ENCODE peak calls at places on chromosome 19, in seven cellular contexts. One of them, this sample, is unnamed.

GRCh38 chr19:2820112-2820702 is 539 bp downstream of the ZNF554 start:
- DNase-seq in mammary epithelial cell: no peak
- DNase-seq in aorta: no peak
- DNase-seq in left lung: no peak
- DNase-seq in lung: no peak
- DNase-seq in cardiac muscle cell: peak; percentile 52
- DNase-seq in Caco-2: no peak
- DNase-seq in this sample: no peak

GRCh38 chr19:10583021-10583776 is 3.9 kb downstream of the AP1M2 start:
- DNase-seq in cardiac muscle cell: no peak
- DNase-seq in left lung: peak; percentile 11
- DNase-seq in mammary epithelial cell: no peak
- DNase-seq in aorta: no peak
- DNase-seq in Caco-2: no peak
- DNase-seq in lung: no peak
- DNase-seq in this sample: no peak

GRCh38 chr19:45526143-45526542 is 18.9 kb downstream of the VASP start:
- DNase-seq in cardiac muscle cell: peak; percentile 86
- DNase-seq in mammary epithelial cell: peak; percentile 55
- DNase-seq in lung: peak; percentile 71
- DNase-seq in Caco-2: peak; percentile 92
- DNase-seq in aorta: no peak
- DNase-seq in left lung: peak; percentile 85
- DNase-seq in this sample: peak; percentile 83

GRCh38 chr19:31570718-31571117 is 221.5 kb upstream of the TSHZ3 start:
- DNase-seq in mammary epithelial cell: no peak
- DNase-seq in aorta: no peak
- DNase-seq in lung: no peak
- DNase-seq in Caco-2: no peak
- DNase-seq in cardiac muscle cell: no peak
- DNase-seq in left lung: no peak
- DNase-seq in this sample: no peak

GRCh38 chr19:42081584-42082258 is 5.8 kb downstream of the ZNF574 start:
- DNase-seq in cardiac muscle cell: no peak
- DNase-seq in lung: no peak
- DNase-seq in mammary epithelial cell: no peak
- DNase-seq in left lung: no peak
- DNase-seq in Caco-2: peak; percentile 67
- DNase-seq in aorta: no peak
- DNase-seq in this sample: peak; percentile 56

GRCh38 chr19:24166055-24166454 is 79.1 kb downstream of the ZNF254 start:
- DNase-seq in lung: no peak
- DNase-seq in mammary epithelial cell: no peak
- DNase-seq in left lung: no peak
- DNase-seq in Caco-2: no peak
- DNase-seq in aorta: no peak
- DNase-seq in cardiac muscle cell: no peak
- DNase-seq in this sample: peak; percentile 27

GRCh38 chr19:10523135-10523636 is 5.9 kb upstream of the S1PR5 start:
- DNase-seq in left lung: no peak
- DNase-seq in lung: no peak
- DNase-seq in mammary epithelial cell: no peak
- DNase-seq in Caco-2: no peak
- DNase-seq in aorta: no peak
- DNase-seq in cardiac muscle cell: no peak
- DNase-seq in this sample: no peak

GRCh38 chr19:13099073-13099999 is 3.3 kb downstream of the LYL1 start:
- DNase-seq in cardiac muscle cell: no peak
- DNase-seq in mammary epithelial cell: no peak
- DNase-seq in lung: peak; percentile 76
- DNase-seq in aorta: peak; percentile 88
- DNase-seq in left lung: peak; percentile 96
- DNase-seq in Caco-2: no peak
- DNase-seq in this sample: peak; percentile 73

GRCh38 chr19:31595521-31595920 is 246.3 kb upstream of the TSHZ3 start:
- DNase-seq in cardiac muscle cell: no peak
- DNase-seq in aorta: no peak
- DNase-seq in mammary epithelial cell: no peak
- DNase-seq in lung: no peak
- DNase-seq in Caco-2: no peak
- DNase-seq in left lung: no peak
- DNase-seq in this sample: no peak

GRCh38 chr19:30216453-30216852 is 155.7 kb upstream of the ZNF536 start:
- DNase-seq in left lung: no peak
- DNase-seq in aorta: no peak
- DNase-seq in cardiac muscle cell: no peak
- DNase-seq in lung: no peak
- DNase-seq in Caco-2: no peak
- DNase-seq in mammary epithelial cell: no peak
- DNase-seq in this sample: no peak

GRCh38 chr19:29259867-29260281 is 46.9 kb upstream of the UQCRFS1 start:
- DNase-seq in aorta: no peak
- DNase-seq in Caco-2: no peak
- DNase-seq in lung: no peak
- DNase-seq in left lung: no peak
- DNase-seq in mammary epithelial cell: no peak
- DNase-seq in cardiac muscle cell: peak; percentile 70
- DNase-seq in this sample: no peak

GRCh38 chr19:6739884-6740588 is 556 bp downstream of the TRIP10 start:
- DNase-seq in Caco-2: no peak
- DNase-seq in cardiac muscle cell: peak; percentile 75
- DNase-seq in lung: no peak
- DNase-seq in mammary epithelial cell: peak; percentile 23
- DNase-seq in aorta: no peak
- DNase-seq in left lung: peak; percentile 85
- DNase-seq in this sample: no peak

DNA sequence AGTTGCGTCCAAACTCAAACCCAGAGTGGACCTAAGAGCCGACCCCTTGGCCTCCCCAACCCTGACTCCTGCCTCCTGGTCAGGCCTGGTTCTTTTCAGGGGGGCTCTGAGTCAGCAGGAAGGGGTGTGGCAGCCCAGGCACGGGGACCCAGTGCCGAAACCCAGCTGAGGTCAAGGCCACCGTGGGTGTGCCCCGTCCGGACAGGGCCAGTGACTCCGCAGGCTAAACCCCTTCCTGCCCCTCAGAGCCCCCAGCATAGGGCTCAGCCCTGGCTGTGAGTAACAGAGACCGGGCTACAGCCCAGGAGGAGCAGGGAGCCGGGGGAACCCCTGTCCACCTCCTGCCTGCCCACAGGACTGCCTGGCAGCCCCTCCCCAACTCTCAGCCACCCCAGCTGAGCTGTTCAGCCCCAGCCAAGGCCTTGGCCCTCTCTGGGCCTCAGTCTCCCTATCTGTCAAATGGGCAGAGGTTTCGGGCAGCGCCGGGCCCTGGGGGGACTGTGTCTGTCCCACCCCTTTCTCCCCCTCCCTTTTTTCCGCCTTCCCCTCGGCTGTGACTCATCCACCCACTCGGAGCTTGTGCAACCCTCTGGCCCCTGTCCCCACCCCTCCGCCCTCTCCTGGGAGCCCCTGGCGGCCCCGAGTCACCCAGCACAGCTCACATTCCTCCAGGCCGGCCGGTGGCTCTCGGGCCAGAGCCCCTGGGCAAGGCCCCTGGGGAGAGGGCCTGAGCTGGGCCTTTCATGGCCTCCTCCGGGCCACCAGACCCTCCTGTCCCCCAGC is 8.6 kb downstream of the ZBTB7A start:
- DNase-seq in lung: peak; percentile 92
- DNase-seq in Caco-2: peak; percentile 74
- DNase-seq in aorta: peak; percentile 97
- DNase-seq in mammary epithelial cell: peak; percentile 87
- DNase-seq in cardiac muscle cell: no peak
- DNase-seq in left lung: peak; percentile 95
- DNase-seq in this sample: peak; percentile 87
- H3K4me3 ChIP-seq in lung: no peak overlapping the region
- H3K4me3 ChIP-seq in Caco-2: no peak overlapping the region
- H3K4me3 ChIP-seq in aorta: no peak overlapping the region
- H3K4me3 ChIP-seq in mammary epithelial cell: no peak overlapping the region
- H3K4me3 ChIP-seq in cardiac muscle cell: no peak overlapping the region
- H3K4me3 ChIP-seq in left lung: peak overlapping the region; percentile 93
- H3K4me3 ChIP-seq in this sample: peak overlapping the region; percentile 4

GRCh38 chr19:37845932-37846331 is 60.5 kb downstream of the WDR87 start:
- DNase-seq in Caco-2: no peak
- DNase-seq in lung: no peak
- DNase-seq in aorta: no peak
- DNase-seq in mammary epithelial cell: no peak
- DNase-seq in cardiac muscle cell: no peak
- DNase-seq in left lung: no peak
- DNase-seq in this sample: no peak
- H3K4me3 ChIP-seq in Caco-2: no peak overlapping the region
- H3K4me3 ChIP-seq in lung: no peak overlapping the region
- H3K4me3 ChIP-seq in aorta: no peak overlapping the region
- H3K4me3 ChIP-seq in mammary epithelial cell: no peak overlapping the region
- H3K4me3 ChIP-seq in cardiac muscle cell: no peak overlapping the region
- H3K4me3 ChIP-seq in left lung: no peak overlapping the region
- H3K4me3 ChIP-seq in this sample: no peak overlapping the region

GRCh38 chr19:56765107-56765506 is 75.4 kb downstream of the PEG3 start:
- DNase-seq in cardiac muscle cell: no peak
- DNase-seq in left lung: peak; percentile 82
- DNase-seq in aorta: peak; percentile 89
- DNase-seq in lung: peak; percentile 55
- DNase-seq in mammary epithelial cell: no peak
- DNase-seq in Caco-2: no peak
- DNase-seq in this sample: peak; percentile 17

GRCh38 chr19:56764296-56764695 is 76.2 kb downstream of the PEG3 start:
- DNase-seq in lung: no peak
- DNase-seq in cardiac muscle cell: no peak
- DNase-seq in Caco-2: no peak
- DNase-seq in mammary epithelial cell: no peak
- DNase-seq in left lung: no peak
- DNase-seq in aorta: no peak
- DNase-seq in this sample: no peak

GRCh38 chr19:56760842-56761241 is 79.7 kb downstream of the PEG3 start:
- DNase-seq in cardiac muscle cell: no peak
- DNase-seq in left lung: no peak
- DNase-seq in Caco-2: no peak
- DNase-seq in lung: no peak
- DNase-seq in mammary epithelial cell: no peak
- DNase-seq in aorta: no peak
- DNase-seq in this sample: no peak

DNA sequence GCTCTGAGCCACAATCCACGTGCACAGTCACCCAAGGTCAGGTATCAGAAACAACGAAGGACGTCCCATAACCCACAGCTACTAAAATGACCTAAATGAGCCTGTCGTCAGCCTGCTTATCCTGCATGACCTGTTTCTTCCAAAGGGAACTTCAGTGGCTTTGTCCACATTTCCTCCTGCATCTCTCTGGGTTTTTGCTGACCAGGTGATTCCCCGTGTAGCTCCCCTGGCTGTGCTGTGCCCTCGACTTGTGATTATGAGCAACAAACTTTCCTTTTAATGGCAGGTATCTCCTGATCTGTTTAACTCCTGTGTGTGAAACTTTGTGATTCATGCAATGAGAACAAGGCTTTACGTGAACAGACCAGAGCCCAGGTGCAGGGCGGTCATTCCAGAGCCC is 81.0 kb downstream of the PEG3 start:
- DNase-seq in lung: no peak
- DNase-seq in cardiac muscle cell: no peak
- DNase-seq in Caco-2: no peak
- DNase-seq in mammary epithelial cell: no peak
- DNase-seq in left lung: no peak
- DNase-seq in aorta: no peak
- DNase-seq in this sample: no peak
- H3K4me3 ChIP-seq in lung: no peak overlapping the region
- H3K4me3 ChIP-seq in cardiac muscle cell: no peak overlapping the region
- H3K4me3 ChIP-seq in Caco-2: no peak overlapping the region
- H3K4me3 ChIP-seq in mammary epithelial cell: no peak overlapping the region
- H3K4me3 ChIP-seq in left lung: no peak overlapping the region
- H3K4me3 ChIP-seq in aorta: no peak overlapping the region
- H3K4me3 ChIP-seq in this sample: no peak overlapping the region

GRCh38 chr19:1752757-1753728 is at the start of gene ONECUT3:
- DNase-seq in cardiac muscle cell: no peak
- DNase-seq in lung: no peak
- DNase-seq in Caco-2: no peak
- DNase-seq in left lung: no peak
- DNase-seq in aorta: no peak
- DNase-seq in mammary epithelial cell: no peak
- DNase-seq in this sample: peak; percentile 30

GRCh38 chr19:1752009-1752756 is 1.1 kb upstream of the ONECUT3 start:
- DNase-seq in Caco-2: no peak
- DNase-seq in left lung: peak; percentile 31
- DNase-seq in aorta: no peak
- DNase-seq in cardiac muscle cell: no peak
- DNase-seq in lung: no peak
- DNase-seq in mammary epithelial cell: no peak
- DNase-seq in this sample: no peak

GRCh38 chr19:1754651-1755466 is 1.6 kb downstream of the ONECUT3 start:
- DNase-seq in Caco-2: no peak
- DNase-seq in cardiac muscle cell: no peak
- DNase-seq in mammary epithelial cell: peak; percentile 51
- DNase-seq in aorta: no peak
- DNase-seq in lung: no peak
- DNase-seq in left lung: peak; percentile 72
- DNase-seq in this sample: peak; percentile 38

GRCh38 chr19:1755467-1756155 is 2.3 kb downstream of the ONECUT3 start:
- DNase-seq in aorta: no peak
- DNase-seq in cardiac muscle cell: no peak
- DNase-seq in mammary epithelial cell: no peak
- DNase-seq in lung: no peak
- DNase-seq in Caco-2: no peak
- DNase-seq in left lung: peak; percentile 65
- DNase-seq in this sample: no peak

DNA sequence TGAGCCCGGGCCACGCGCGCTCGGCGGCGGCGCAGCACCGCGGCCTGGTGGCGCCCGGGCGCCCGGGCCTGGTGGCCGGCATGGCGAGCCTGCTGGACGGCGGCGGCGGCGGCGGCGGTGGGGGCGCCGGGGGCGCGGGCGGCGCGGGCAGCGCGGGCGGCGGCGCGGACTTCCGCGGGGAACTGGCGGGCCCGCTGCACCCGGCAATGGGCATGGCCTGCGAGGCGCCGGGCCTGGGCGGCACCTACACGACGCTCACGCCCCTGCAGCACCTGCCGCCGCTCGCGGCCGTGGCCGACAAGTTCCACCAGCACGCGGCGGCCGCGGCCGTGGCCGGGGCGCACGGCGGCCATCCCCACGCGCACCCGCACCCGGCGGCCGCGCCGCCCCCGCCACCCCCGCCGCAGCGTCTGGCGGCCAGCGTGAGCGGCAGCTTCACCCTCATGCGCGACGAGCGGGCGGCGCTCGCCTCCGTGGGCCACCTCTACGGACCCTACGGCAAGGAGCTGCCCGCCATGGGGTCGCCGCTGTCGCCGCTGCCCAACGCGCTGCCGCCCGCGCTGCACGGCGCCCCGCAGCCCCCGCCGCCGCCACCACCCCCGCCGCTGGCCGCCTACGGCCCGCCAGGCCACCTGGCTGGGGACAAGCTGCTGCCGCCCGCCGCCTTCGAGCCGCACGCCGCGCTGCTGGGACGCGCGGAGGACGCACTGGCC is 580 bp downstream of the ONECUT3 start:
- DNase-seq in Caco-2: no peak
- DNase-seq in left lung: no peak
- DNase-seq in lung: no peak
- DNase-seq in mammary epithelial cell: no peak
- DNase-seq in aorta: no peak
- DNase-seq in cardiac muscle cell: no peak
- DNase-seq in this sample: no peak
- H3K4me3 ChIP-seq in Caco-2: no peak overlapping the region
- H3K4me3 ChIP-seq in left lung: no peak overlapping the region
- H3K4me3 ChIP-seq in lung: no peak overlapping the region
- H3K4me3 ChIP-seq in mammary epithelial cell: no peak overlapping the region
- H3K4me3 ChIP-seq in aorta: no peak overlapping the region
- H3K4me3 ChIP-seq in cardiac muscle cell: no peak overlapping the region
- H3K4me3 ChIP-seq in this sample: no peak overlapping the region

GRCh38 chr19:47891923-47892666 is 6.0 kb upstream of the SULT2A1 start:
- DNase-seq in left lung: no peak
- DNase-seq in lung: no peak
- DNase-seq in mammary epithelial cell: no peak
- DNase-seq in cardiac muscle cell: peak; percentile 81
- DNase-seq in Caco-2: peak; percentile 51
- DNase-seq in aorta: no peak
- DNase-seq in this sample: no peak
- H3K4me3 ChIP-seq in left lung: no peak overlapping the region
- H3K4me3 ChIP-seq in lung: no peak overlapping the region
- H3K4me3 ChIP-seq in mammary epithelial cell: no peak overlapping the region
- H3K4me3 ChIP-seq in cardiac muscle cell: no peak overlapping the region
- H3K4me3 ChIP-seq in Caco-2: no peak overlapping the region
- H3K4me3 ChIP-seq in aorta: no peak overlapping the region
- H3K4me3 ChIP-seq in this sample: no peak overlapping the region